ENCODE peak calls at places on chromosomes 5 and 9, in eight cellular contexts. E is NCI-H1092 treated with DMSO at 0.1 percent for 48 hours, Q is MV-4-11, T is GDM1, R is G401, A is GM12892, Z is fibroblast of the conjunctiva, I is mucosa of descending colon. M is an unnamed sample.

GRCh38 chr9:130466537-130467217 is 21.9 kb downstream of the ASS1 start:
- DNase-seq in E (peak; percentile 26), Q (no peak), T (no peak), R (no peak), A (no peak), Z (no peak), I (no peak), M (no peak)

GRCh38 chr5:15598294-15598902 is 98.4 kb downstream of the FBXL7 start:
- DNase-seq in E (no peak), Q (no peak), T (no peak), R (no peak), A (no peak), Z (no peak), I (peak; percentile 41), M (no peak)

GRCh38 chr5:104815212-104815611 is 1252.6 kb upstream of the NUDT12 start:
- DNase-seq in E (no peak), Q (no peak), T (no peak), R (peak; percentile 14), A (no peak), Z (no peak), I (no peak), M (no peak)

GRCh38 chr9:92631452-92632211 is 38.3 kb downstream of the IPPK start:
- DNase-seq in E (no peak), Q (no peak), T (no peak), R (no peak), A (no peak), Z (no peak), I (no peak), M (no peak)

GRCh38 chr5:65034029-65034781 is 265.5 kb downstream of the CWC27 start:
- DNase-seq in E (no peak), Q (peak; percentile 38), T (no peak), R (no peak), A (no peak), Z (no peak), I (no peak), M (no peak)

GRCh38 chr5:170522211-170523128 is 18.6 kb downstream of the KCNIP1 start:
- DNase-seq in E (peak; percentile 86), Q (peak; percentile 46), T (no peak), R (peak; percentile 85), A (no peak), Z (peak; percentile 10), I (no peak), M (no peak)

GRCh38 chr5:532521-533242 is 8.4 kb upstream of the SLC9A3 start:
- DNase-seq in E (peak; percentile 29), Q (no peak), T (no peak), R (no peak), A (no peak), Z (no peak), I (no peak), M (no peak)

GRCh38 chr5:32098291-32098690 is 75.8 kb downstream of the GOLPH3 start:
- DNase-seq in E (no peak), Q (no peak), T (no peak), R (no peak), A (no peak), Z (no peak), I (no peak), M (no peak)

GRCh38 chr9:136881691-136882108 is 4.6 kb upstream of the TRAF2 start:
- DNase-seq in E (no peak), Q (peak; percentile 45), T (no peak), R (no peak), A (peak; percentile 81), Z (no peak), I (peak; percentile 58), M (no peak)

GRCh38 chr5:57581222-57581621 is 98.6 kb upstream of the ACTBL2 start:
- DNase-seq in E (no peak), Q (no peak), T (no peak), R (no peak), A (no peak), Z (no peak), I (no peak), M (no peak)

GRCh38 chr9:128683340-128684064 is 5.5 kb upstream of the SET start:
- DNase-seq in E (no peak), Q (peak; percentile 29), T (no peak), R (peak; percentile 40), A (no peak), Z (no peak), I (peak; percentile 73), M (no peak)

GRCh38 chr5:15286659-15287058 is 213.3 kb upstream of the FBXL7 start:
- DNase-seq in E (no peak), Q (no peak), T (no peak), R (peak; percentile 69), A (no peak), Z (no peak), I (no peak), M (no peak)

GRCh38 chr5:65050826-65051498 is 282.2 kb downstream of the CWC27 start:
- DNase-seq in E (no peak), Q (no peak), T (no peak), R (no peak), A (no peak), Z (no peak), I (no peak), M (no peak)

GRCh38 chr5:32851774-32852173 is 140.7 kb downstream of the NPR3 start:
- DNase-seq in E (no peak), Q (no peak), T (no peak), R (no peak), A (no peak), Z (no peak), I (no peak), M (no peak)

GRCh38 chr5:9951861-9952260 is 297.8 kb downstream of the ATPSCKMT start:
- DNase-seq in E (no peak), Q (no peak), T (no peak), R (no peak), A (no peak), Z (no peak), I (no peak), M (no peak)

GRCh38 chr5:177230660-177231059 is 72.9 kb downstream of the RAB24 start:
- DNase-seq in E (no peak), Q (peak; percentile 27), T (no peak), R (no peak), A (no peak), Z (no peak), I (no peak), M (no peak)

GRCh38 chr9:125145425-125145824 is 2.1 kb upstream of the SCAI start:
- DNase-seq in E (no peak), Q (peak; percentile 50), T (no peak), R (no peak), A (no peak), Z (no peak), I (no peak), M (no peak)

GRCh38 chr5:134455466-134455865 is 43.8 kb upstream of the CDKN2AIPNL start:
- DNase-seq in E (no peak), Q (no peak), T (no peak), R (no peak), A (no peak), Z (no peak), I (no peak), M (no peak)

GRCh38 chr5:67648201-67648671 is 451.6 kb upstream of the CD180 start:
- DNase-seq in E (peak; percentile 76), Q (no peak), T (no peak), R (peak; percentile 94), A (no peak), Z (peak; percentile 100), I (peak; percentile 35), M (no peak)

GRCh38 chr5:176743136-176743827 is 67.1 kb upstream of the UNC5A start:
- DNase-seq in E (peak; percentile 75), Q (no peak), T (no peak), R (peak; percentile 81), A (no peak), Z (no peak), I (no peak), M (no peak)

GRCh38 chr9:16540996-16541668 is 329.3 kb downstream of the BNC2 start:
- DNase-seq in E (no peak), Q (no peak), T (no peak), R (no peak), A (no peak), Z (no peak), I (no peak), M (no peak)

GRCh38 chr5:148796931-148797330 is 29.5 kb upstream of the ADRB2 start:
- DNase-seq in E (no peak), Q (no peak), T (no peak), R (no peak), A (no peak), Z (no peak), I (no peak), M (no peak)

GRCh38 chr9:129111762-129112151 is 542 bp downstream of the PTPA start:
- DNase-seq in E (peak; percentile 43), Q (no peak), T (no peak), R (peak; percentile 41), A (no peak), Z (no peak), I (peak; percentile 52), M (peak; percentile 32)

GRCh38 chr5:120062515-120062917 is 401.6 kb upstream of the PRR16 start:
- DNase-seq in E (no peak), Q (no peak), T (no peak), R (no peak), A (no peak), Z (no peak), I (no peak), M (no peak)

GRCh38 chr9:93041108-93041802 is 17.2 kb upstream of the SUSD3 start:
- DNase-seq in E (no peak), Q (peak; percentile 40), T (no peak), R (no peak), A (no peak), Z (no peak), I (no peak), M (no peak)

GRCh38 chr5:148474025-148474511 is 90.3 kb downstream of the FBXO38 start:
- DNase-seq in E (no peak), Q (no peak), T (no peak), R (no peak), A (no peak), Z (no peak), I (no peak), M (no peak)

GRCh38 chr5:90134892-90135291 is 274.7 kb downstream of the CETN3 start:
- DNase-seq in E (no peak), Q (peak; percentile 41), T (no peak), R (no peak), A (no peak), Z (no peak), I (peak; percentile 27), M (no peak)